ENCODE peak calls at places on chromosome 4, in eight cellular contexts. R is neuronal stem cell; W is right lobe of liver; V is tibial artery; Z is CD4-positive, CD25-positive, alpha-beta regulatory T cell; Y is sigmoid colon; X is SK-N-SH; K is pancreas. D is an unnamed sample. For H3K4me1, the result is how much of the 10 kb centered on the place peaks cover.

GRCh38 chr4:69069085-69069484 is 27.2 kb upstream of the UGT2B7 start:
- DNase-seq in R (no peak), W (peak), V (no peak), Z (no peak), Y (no peak), X (no peak), K (no peak), D (no peak)

GRCh38 chr4:88697113-88697512 is 516 bp downstream of the NAP1L5 start:
- DNase-seq in R (no peak), W (no peak), V (no peak), Z (peak), Y (peak), X (peak), K (no peak), D (peak)

GRCh38 chr4:1796486-1797204 is 3.6 kb downstream of the FGFR3 start:
- DNase-seq in R (no peak), W (no peak), V (no peak), Z (no peak), Y (no peak), X (no peak), K (no peak), D (no peak)

GRCh38 chr4:139824882-139825522 is 159.4 kb downstream of the MGST2 start:
- DNase-seq in R (no peak), W (no peak), V (no peak), Z (no peak), Y (no peak), X (no peak), K (no peak), D (no peak)

GRCh38 chr4:82797591-82798081 is 960 bp downstream of the SCD5 start:
- DNase-seq in R (no peak), W (no peak), V (no peak), Z (peak), Y (peak), X (peak), K (peak), D (no peak)

GRCh38 chr4:88597970-88598369 is 5.7 kb downstream of the HERC3 start:
- DNase-seq in R (no peak), W (no peak), V (no peak), Z (no peak), Y (no peak), X (no peak), K (no peak), D (no peak)

GRCh38 chr4:184825394-184826314 is at the start of gene ACSL1:
- DNase-seq in R (peak), W (peak), V (peak), Z (peak), Y (peak), X (peak), K (peak), D (peak)

GRCh38 chr4:72312032-72312650 is 256.9 kb downstream of the ADAMTS3 start:
- DNase-seq in R (peak), W (peak), V (peak), Z (no peak), Y (peak), X (no peak), K (peak), D (no peak)

GRCh38 chr4:150591284-150591874 is 9.4 kb downstream of the MAB21L2 start:
- DNase-seq in R (peak), W (no peak), V (no peak), Z (no peak), Y (peak), X (no peak), K (no peak), D (no peak)

DNA sequence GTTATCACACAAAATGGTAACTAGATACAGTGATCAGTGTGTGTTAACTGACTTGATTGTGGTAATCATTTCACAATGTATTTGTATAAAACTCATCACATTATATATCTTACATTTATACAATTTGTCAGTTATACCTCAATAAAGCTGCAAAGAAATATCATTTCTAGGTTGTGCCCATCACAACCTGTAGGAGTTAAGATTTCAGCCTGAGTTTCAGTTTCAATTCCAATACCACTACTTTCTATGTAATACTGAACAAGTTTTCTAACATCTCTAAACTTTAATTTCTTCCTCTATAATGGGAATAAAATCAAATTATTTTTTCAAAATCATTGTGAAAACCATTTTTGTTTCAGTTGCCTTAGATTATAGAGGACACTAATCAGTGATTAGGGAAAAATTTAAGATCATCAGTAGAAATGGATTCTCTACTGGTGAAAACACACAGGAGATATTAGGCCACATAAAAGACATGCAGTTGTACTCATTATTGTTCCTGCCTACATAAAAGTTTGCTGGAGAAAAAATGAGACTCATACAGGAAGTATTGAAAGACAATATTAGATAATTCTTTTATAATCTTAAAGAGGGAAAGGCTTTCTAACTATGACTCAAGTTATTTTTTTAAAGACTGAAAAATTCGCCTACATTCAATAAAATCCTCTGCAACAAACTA is 18.4 kb upstream of the TBC1D1 start:
- DNase-seq in R (no peak), W (no peak), V (no peak), Z (peak), Y (no peak), X (no peak), K (no peak), D (no peak)
- H3K27ac ChIP-seq in R (no peak), W (no peak), V (no peak), Z (no peak), Y (peak), X (no peak), K (no peak), D (no peak)

GRCh38 chr4:173014836-173015235 is 153.8 kb upstream of the GALNT7 start:
- DNase-seq in R (no peak), W (no peak), V (no peak), Z (no peak), Y (no peak), X (no peak), K (no peak), D (no peak)

GRCh38 chr4:173013232-173013932 is 155.2 kb upstream of the GALNT7 start:
- DNase-seq in R (peak), W (no peak), V (peak), Z (peak), Y (no peak), X (peak), K (no peak), D (peak)

GRCh38 chr4:173014113-173014558 is 154.5 kb upstream of the GALNT7 start:
- DNase-seq in R (peak), W (no peak), V (no peak), Z (no peak), Y (no peak), X (peak), K (no peak), D (no peak)

GRCh38 chr4:173017802-173018201 is 150.8 kb upstream of the GALNT7 start:
- DNase-seq in R (no peak), W (no peak), V (no peak), Z (no peak), Y (no peak), X (no peak), K (no peak), D (no peak)

DNA sequence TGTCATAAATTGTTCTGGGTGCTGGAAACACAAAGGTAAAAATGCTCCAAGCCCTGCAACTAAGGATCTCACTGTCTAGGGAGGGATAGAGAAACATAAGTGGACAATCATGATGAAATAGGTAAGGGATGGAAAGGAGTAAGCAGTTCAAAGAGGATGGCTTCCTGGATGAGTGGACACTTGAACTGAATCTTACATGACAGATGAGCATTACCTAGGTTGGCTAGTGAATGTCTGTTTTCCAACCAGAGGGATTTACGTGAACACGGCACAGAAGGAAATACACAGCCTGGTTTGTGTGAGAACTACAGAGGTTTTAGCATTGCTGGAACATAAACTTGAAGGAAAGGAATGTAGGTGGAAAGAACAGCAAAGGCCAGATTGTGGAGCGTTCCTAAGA is 150.2 kb upstream of the GALNT7 start:
- DNase-seq in R (no peak), W (no peak), V (no peak), Z (no peak), Y (no peak), X (no peak), K (no peak), D (no peak)
- H3K4me1 ChIP-seq in R (under half), W (under half), V (under half), Z (under half), Y (under half), X (under half), K (under half), D (under half)

DNA sequence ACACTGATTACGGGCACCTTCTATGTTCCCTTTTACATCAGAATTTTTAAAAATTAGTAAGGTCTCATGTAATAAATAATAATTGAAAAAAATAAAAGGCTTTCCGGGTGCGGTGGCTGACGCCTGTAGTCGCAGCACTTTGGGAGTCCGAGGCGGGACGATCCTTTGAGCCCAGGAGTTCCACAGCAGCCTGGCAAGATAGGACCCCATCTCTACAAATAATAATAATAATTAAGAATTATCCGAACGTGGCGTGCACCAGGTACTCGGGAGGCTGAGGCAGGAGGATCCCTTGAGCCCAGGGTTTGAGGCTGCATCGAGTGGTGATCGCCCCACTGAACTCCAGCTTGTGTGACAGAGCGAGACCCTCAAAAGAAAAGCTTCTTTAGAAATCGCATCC is 771 bp upstream of the LAMTOR3 start:
- DNase-seq in R (no peak), W (no peak), V (no peak), Z (no peak), Y (no peak), X (no peak), K (no peak), D (no peak)
- H3K27ac ChIP-seq in R (peak), W (no peak), V (peak), Z (peak), Y (peak), X (peak), K (peak), D (no peak)

DNA sequence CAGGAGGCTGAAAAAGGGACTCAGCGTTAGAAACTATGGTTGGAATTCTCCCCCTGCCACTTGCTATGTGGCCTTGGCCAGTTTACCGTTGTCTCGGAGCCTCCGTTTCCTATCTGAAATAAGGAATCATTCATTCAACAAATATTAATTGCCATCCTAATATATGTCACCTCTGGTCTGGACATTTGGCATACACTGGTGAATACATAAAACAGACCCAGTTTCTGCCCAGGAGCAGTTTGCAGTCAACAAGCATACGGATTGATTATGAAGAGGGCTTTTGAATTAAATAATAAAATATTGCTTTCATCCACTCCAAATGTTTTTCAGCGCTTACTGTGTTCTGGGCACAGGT is 7.6 kb upstream of the GSX2 start:
- DNase-seq in R (no peak), W (no peak), V (no peak), Z (no peak), Y (no peak), X (no peak), K (no peak), D (no peak)
- H3K4me1 ChIP-seq in R (under half), W (under half), V (under half), Z (under half), Y (under half), X (under half), K (under half), D (under half)

DNA sequence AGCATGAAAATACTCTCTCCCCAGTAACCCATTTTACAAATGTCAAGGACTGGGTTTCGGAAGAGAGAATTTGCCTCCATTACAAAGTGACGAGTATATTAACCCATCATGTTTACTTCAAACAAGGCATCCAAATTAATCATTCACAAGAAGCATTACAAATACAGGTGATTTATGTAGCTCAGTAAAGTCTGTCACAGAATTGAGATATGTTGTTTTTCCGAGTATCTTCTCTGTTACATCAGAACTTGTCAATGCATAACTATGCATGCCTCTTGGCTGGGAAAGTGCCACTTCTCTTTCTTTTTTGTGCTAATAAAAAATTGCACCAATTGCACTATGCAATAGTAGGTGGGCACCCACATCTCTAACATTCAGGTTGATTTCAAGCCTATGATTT is 158.2 kb downstream of the AREG start:
- DNase-seq in R (no peak), W (no peak), V (no peak), Z (no peak), Y (no peak), X (no peak), K (no peak), D (no peak)
- H3K27ac ChIP-seq in R (no peak), W (no peak), V (no peak), Z (no peak), Y (no peak), X (no peak), K (no peak), D (no peak)

GRCh38 chr4:158962396-158962795 is 140.5 kb upstream of the RAPGEF2 start:
- DNase-seq in R (no peak), W (no peak), V (no peak), Z (no peak), Y (no peak), X (no peak), K (no peak), D (no peak)
- H3K4me1 ChIP-seq in R (under half), W (under half), V (under half), Z (under half), Y (under half), X (under half), K (under half), D (under half)